ENCODE peak calls at places on chromosomes 11 and 22, in six cellular contexts. V is left ventricle myocardium inferior; K is dorsolateral prefrontal cortex; A is T-helper 9 cell; P is stimulated activated CD4-positive, alpha-beta T cell treated with anti-CD3 and anti-CD28 coated beads, Interleukin-2, amount 100 ng/mL, for 48 hours; Z is GM23338. R is an unnamed sample.

GRCh38 chr11:123547180-123547579 is 107.2 kb downstream of the SCN3B start:
- DNase-seq in Z (no peak), V (no peak), P (no peak), K (no peak), A (no peak), R (no peak)

GRCh38 chr11:44731685-44732411 is 5.1 kb downstream of the TSPAN18 start:
- DNase-seq in V (no peak), A (no peak), P (no peak), K (no peak), Z (peak; percentile 51), R (no peak)

GRCh38 chr22:46574993-46575914 is 37.8 kb upstream of the CELSR1 start:
- DNase-seq in P (no peak), K (no peak), V (peak; percentile 56), A (no peak), Z (peak; percentile 41), R (no peak)

GRCh38 chr11:43268161-43268560 is 43.6 kb upstream of the API5 start:
- DNase-seq in P (no peak), A (no peak), Z (no peak), K (peak; percentile 77), V (peak; percentile 61), R (no peak)

GRCh38 chr11:118106789-118107335 is 20.1 kb upstream of the SMIM35 start:
- DNase-seq in Z (no peak), K (no peak), P (no peak), A (no peak), V (no peak), R (no peak)

GRCh38 chr11:72808415-72808814 is 5.8 kb upstream of the ATG16L2 start:
- DNase-seq in V (no peak), A (no peak), P (no peak), Z (no peak), K (no peak), R (no peak)

GRCh38 chr11:111376453-111376871 is 2.6 kb downstream of the POU2AF1 start:
- DNase-seq in K (no peak), V (no peak), A (no peak), Z (no peak), P (peak; percentile 30), R (no peak)

GRCh38 chr11:74672332-74672955 is 58.8 kb downstream of the CHRDL2 start:
- DNase-seq in K (no peak), V (no peak), A (no peak), Z (no peak), P (no peak), R (no peak)

GRCh38 chr22:28985581-28986290 is 75.9 kb downstream of the C22orf31 start:
- DNase-seq in V (no peak), K (no peak), A (no peak), P (no peak), Z (no peak), R (no peak)

GRCh38 chr11:2700415-2701211 is 819 bp upstream of the KCNQ1OT1 start:
- DNase-seq in A (no peak), V (peak; percentile 73), P (peak; percentile 13), K (no peak), Z (peak; percentile 74), R (peak; percentile 53)

GRCh38 chr22:29314537-29315285 is 786 bp downstream of the RASL10A start:
- DNase-seq in K (no peak), A (no peak), P (no peak), Z (peak; percentile 64), V (no peak), R (no peak)

GRCh38 chr11:23732026-23732425 is 764.8 kb upstream of the LUZP2 start:
- DNase-seq in A (no peak), Z (no peak), P (no peak), K (no peak), V (no peak), R (no peak)

GRCh38 chr22:24322522-24322921 is 51.9 kb downstream of the SPECC1L start:
- DNase-seq in K (no peak), P (no peak), Z (no peak), A (no peak), V (no peak), R (no peak)

GRCh38 chr11:91219501-91219900 is 996.7 kb upstream of the CHORDC1 start:
- DNase-seq in A (no peak), K (no peak), P (no peak), V (no peak), Z (no peak), R (no peak)

GRCh38 chr22:26461188-26461810 is 22.3 kb downstream of the HPS4 start:
- DNase-seq in P (peak; percentile 33), Z (peak; percentile 94), A (peak; percentile 42), V (peak; percentile 42), K (peak; percentile 78), R (no peak)

GRCh38 chr11:102293873-102294601 is 23.2 kb upstream of the BIRC3 start:
- DNase-seq in K (no peak), P (no peak), V (no peak), Z (peak; percentile 65), A (no peak), R (no peak)

GRCh38 chr11:105179542-105180278 is 40.1 kb upstream of the CARD18 start:
- DNase-seq in P (no peak), A (no peak), V (no peak), Z (no peak), K (no peak), R (no peak)

GRCh38 chr11:87258171-87258833 is 220.6 kb downstream of the TMEM135 start:
- DNase-seq in K (no peak), Z (no peak), P (no peak), V (no peak), A (no peak), R (no peak)

GRCh38 chr11:68117896-68118470 is 3.2 kb downstream of the CHKA start:
- DNase-seq in A (no peak), V (no peak), Z (peak; percentile 84), K (no peak), P (no peak), R (no peak)

GRCh38 chr11:94793822-94794221 is 25.7 kb downstream of the AMOTL1 start:
- DNase-seq in P (no peak), A (no peak), K (no peak), Z (no peak), V (no peak), R (no peak)

GRCh38 chr22:29814003-29814402 is 24.1 kb downstream of the ASCC2 start:
- DNase-seq in K (no peak), Z (no peak), P (no peak), V (no peak), A (no peak), R (no peak)

GRCh38 chr11:35082322-35083180 is 56.4 kb upstream of the CD44 start:
- DNase-seq in K (no peak), Z (peak; percentile 50), A (peak; percentile 74), V (peak; percentile 45), P (peak; percentile 64), R (no peak)

GRCh38 chr22:36564422-36565151 is 35.6 kb upstream of the EIF3D start:
- DNase-seq in P (no peak), V (no peak), A (no peak), Z (no peak), K (no peak), R (no peak)